ENCODE peak calls at places on chromosomes 6 and 20, in six cellular contexts. U, Y, P, X, B and C are unnamed samples.

GRCh38 chr6:37940074-37940847 is 120.7 kb downstream of the ZFAND3 start:
- DNase-seq in U (peak; percentile 50), X (no peak), B (no peak), P (no peak), Y (no peak), C (no peak)

GRCh38 chr20:49560186-49560585 is 7.8 kb downstream of the PTGIS start:
- DNase-seq in Y (no peak), X (peak; percentile 41), U (peak; percentile 14), P (no peak), B (no peak), C (no peak)

GRCh38 chr20:50244352-50245149 is 53.9 kb downstream of the CEBPB start:
- DNase-seq in B (no peak), P (no peak), X (no peak), U (no peak), Y (no peak), C (no peak)

GRCh38 chr20:45857836-45858250 is 429 bp downstream of the ZSWIM3 start:
- DNase-seq in U (no peak), Y (no peak), B (no peak), X (no peak), P (no peak), C (no peak)

GRCh38 chr6:37127961-37128862 is 41.7 kb upstream of the PIM1 start:
- DNase-seq in U (no peak), X (no peak), P (no peak), Y (peak; percentile 47), B (no peak), C (no peak)

GRCh38 chr6:25601797-25602679 is 50.0 kb upstream of the SCGN start:
- DNase-seq in U (no peak), P (no peak), Y (peak; percentile 24), B (no peak), X (no peak), C (no peak)

GRCh38 chr6:28741363-28741762 is 182.4 kb downstream of the TRIM27 start:
- DNase-seq in U (no peak), P (no peak), X (no peak), B (no peak), Y (no peak), C (no peak)

GRCh38 chr6:14661188-14661587 is 543.6 kb downstream of the CD83 start:
- DNase-seq in B (no peak), U (no peak), Y (no peak), X (no peak), P (no peak), C (no peak)

GRCh38 chr6:105374010-105374420 is 28.9 kb downstream of the PREP start:
- DNase-seq in U (no peak), P (no peak), B (no peak), Y (no peak), X (no peak), C (peak; percentile 67)

GRCh38 chr20:45317826-45318225 is 9.7 kb upstream of the MATN4 start:
- DNase-seq in B (no peak), X (no peak), Y (no peak), P (no peak), U (no peak), C (no peak)

GRCh38 chr20:53190225-53190624 is 218.1 kb downstream of the TSHZ2 start:
- DNase-seq in P (no peak), U (no peak), Y (no peak), X (no peak), B (no peak), C (no peak)

GRCh38 chr6:45969026-45969425 is 46.6 kb downstream of the CLIC5 start:
- DNase-seq in X (no peak), B (no peak), U (no peak), P (no peak), Y (no peak), C (no peak)

GRCh38 chr6:26375270-26375669 is 7.6 kb upstream of the BTN2A2 start:
- DNase-seq in U (no peak), P (no peak), X (no peak), B (no peak), Y (no peak), C (no peak)

GRCh38 chr6:57275384-57275783 is 42.0 kb upstream of the PRIM2 start:
- DNase-seq in U (no peak), P (no peak), B (no peak), X (no peak), Y (no peak), C (no peak)

GRCh38 chr20:23404196-23404595 is 17.1 kb downstream of the NAPB start:
- DNase-seq in U (no peak), B (no peak), X (no peak), Y (no peak), P (no peak), C (no peak)

GRCh38 chr20:43942661-43943285 is 28.1 kb downstream of the TOX2 start:
- DNase-seq in X (no peak), B (no peak), P (no peak), Y (peak; percentile 57), U (no peak), C (no peak)

GRCh38 chr20:33282991-33283555 is at the start of gene BPIFB1:
- DNase-seq in Y (no peak), P (no peak), X (no peak), B (no peak), U (no peak), C (no peak)

GRCh38 chr6:78157606-78158005 is 504.8 kb downstream of the MEI4 start:
- DNase-seq in P (no peak), U (no peak), Y (no peak), X (no peak), B (no peak), C (no peak)

GRCh38 chr20:40687384-40688128 is 1.5 kb downstream of the MAFB start:
- DNase-seq in X (peak; percentile 79), U (no peak), B (no peak), Y (no peak), P (peak; percentile 85), C (peak; percentile 81)

GRCh38 chr20:64010711-64011237 is 25.2 kb upstream of the C20orf204 start:
- DNase-seq in X (no peak), B (no peak), Y (no peak), U (no peak), P (no peak), C (no peak)

GRCh38 chr6:110401585-110402176 is 13.7 kb downstream of the DDO start:
- DNase-seq in B (no peak), P (no peak), U (no peak), Y (no peak), X (no peak), C (no peak)

GRCh38 chr6:142301421-142302391 is at the start of gene ADGRG6:
- DNase-seq in Y (no peak), P (peak; percentile 58), X (peak; percentile 64), U (no peak), B (no peak), C (peak; percentile 49)

GRCh38 chr6:148999921-149000589 is 253.2 kb downstream of the UST start:
- DNase-seq in P (peak; percentile 82), U (peak; percentile 74), X (peak; percentile 56), Y (no peak), B (no peak), C (peak; percentile 62)

GRCh38 chr6:134446228-134446848 is 128.4 kb upstream of the SGK1 start:
- DNase-seq in X (peak; percentile 48), P (no peak), U (no peak), B (no peak), Y (no peak), C (no peak)

GRCh38 chr6:34046617-34047016 is 99.3 kb downstream of the GRM4 start:
- DNase-seq in X (no peak), P (no peak), U (no peak), Y (no peak), B (no peak), C (no peak)

GRCh38 chr6:11040134-11040533 is 4.0 kb downstream of the ELOVL2 start:
- DNase-seq in Y (no peak), X (no peak), B (no peak), P (no peak), U (no peak), C (no peak)

GRCh38 chr6:161168281-161168891 is 105.5 kb downstream of the AGPAT4 start:
- DNase-seq in X (peak; percentile 45), P (no peak), B (no peak), U (peak; percentile 56), Y (peak; percentile 60), C (no peak)

GRCh38 chr6:44576132-44576601 is 188.7 kb downstream of the CDC5L start:
- DNase-seq in X (no peak), U (no peak), P (no peak), B (no peak), Y (no peak), C (no peak)

GRCh38 chr6:144712541-144712940 is 427.4 kb downstream of the UTRN start:
- DNase-seq in P (no peak), B (no peak), U (no peak), Y (no peak), X (no peak), C (no peak)

GRCh38 chr6:141050470-141050869 is 1082.3 kb upstream of the GJE1 start:
- DNase-seq in B (no peak), U (no peak), X (no peak), Y (no peak), P (no peak), C (no peak)

GRCh38 chr6:113458368-113459010 is 398.7 kb upstream of the MARCKS start:
- DNase-seq in U (no peak), B (no peak), P (no peak), X (no peak), Y (no peak), C (no peak)

GRCh38 chr6:121142093-121142492 is 192.2 kb downstream of the TBC1D32 start:
- DNase-seq in P (no peak), Y (no peak), U (no peak), X (no peak), B (no peak), C (no peak)

GRCh38 chr6:89350281-89351037 is 2.1 kb downstream of the UBE2J1 start:
- DNase-seq in B (no peak), P (no peak), U (no peak), X (no peak), Y (no peak), C (no peak)